ENCODE peak calls at places on chromosomes 5 and 9, in four cellular contexts. N is GM12865, H is fibroblast of lung, D is NT2/D1. A is an unnamed sample.

GRCh38 chr5:38468202-38468656 is 88.2 kb downstream of the LIFR start:
- DNase-seq in N (no peak), D (no peak), H (peak), A (peak)

GRCh38 chr5:14204785-14205321 is 61.7 kb downstream of the TRIO start:
- DNase-seq in H (peak), D (no peak), N (peak), A (peak)

GRCh38 chr5:55226934-55227737 is at the start of gene MCIDAS:
- DNase-seq in H (no peak), N (peak), D (no peak), A (no peak)

GRCh38 chr9:278651-279050 is 64.0 kb downstream of the DOCK8 start:
- DNase-seq in D (no peak), N (peak), H (no peak), A (no peak)

GRCh38 chr5:142110046-142110531 is 1.5 kb downstream of the NDFIP1 start:
- DNase-seq in N (peak), D (no peak), H (peak), A (no peak)

GRCh38 chr5:39547548-39548154 is 122.9 kb upstream of the DAB2 start:
- DNase-seq in D (peak), N (peak), H (peak), A (peak)

GRCh38 chr5:91016954-91017690 is 366.0 kb downstream of the ARRDC3 start:
- DNase-seq in D (no peak), H (peak), N (no peak), A (peak)

GRCh38 chr9:35733109-35733541 is 659 bp downstream of the CREB3 start:
- DNase-seq in N (peak), H (peak), D (peak), A (no peak)

GRCh38 chr5:95728494-95729114 is 2.5 kb upstream of the RHOBTB3 start:
- DNase-seq in N (peak), D (no peak), H (no peak), A (no peak)

GRCh38 chr5:102649731-102650130 is 105.4 kb upstream of the PAM start:
- DNase-seq in N (no peak), D (no peak), H (peak), A (no peak)

GRCh38 chr5:40227927-40228326 is 451.8 kb upstream of the PTGER4 start:
- DNase-seq in H (no peak), D (no peak), N (no peak), A (no peak)

GRCh38 chr5:78899922-78900362 is 85.2 kb downstream of the ARSB start:
- DNase-seq in H (peak), N (peak), D (peak), A (no peak)

GRCh38 chr5:143922718-143923117 is 110.8 kb downstream of the HMHB1 start:
- DNase-seq in H (peak), N (peak), D (no peak), A (peak)

GRCh38 chr5:177509991-177510566 is 453 bp upstream of the DOK3 start:
- DNase-seq in N (peak), D (no peak), H (no peak), A (no peak)

GRCh38 chr5:173659423-173659822 is 43.0 kb upstream of the BOD1 start:
- DNase-seq in D (no peak), N (no peak), H (no peak), A (no peak)

GRCh38 chr9:2013688-2014087 is 1.5 kb upstream of the SMARCA2 start:
- DNase-seq in D (no peak), H (peak), N (no peak), A (no peak)

GRCh38 chr5:111170279-111170678 is 53.9 kb upstream of the CAMK4 start:
- DNase-seq in H (no peak), D (no peak), N (no peak), A (no peak)

GRCh38 chr5:16690243-16690839 is 73.5 kb upstream of the RETREG1 start:
- DNase-seq in D (peak), N (peak), H (peak), A (no peak)

GRCh38 chr5:16725575-16725974 is 108.8 kb upstream of the RETREG1 start:
- DNase-seq in D (no peak), N (no peak), H (no peak), A (no peak)

GRCh38 chr5:1568201-1568979 is 44.6 kb upstream of the LPCAT1 start:
- DNase-seq in N (no peak), H (peak), D (no peak), A (peak)

GRCh38 chr9:34590376-34591090 is 1.0 kb upstream of the CNTFR start:
- DNase-seq in H (no peak), N (no peak), D (no peak), A (no peak)

GRCh38 chr5:5494489-5495402 is 72.3 kb downstream of the ICE1 start:
- DNase-seq in D (peak), H (peak), N (peak), A (no peak)
- H3K4me3 ChIP-seq in D (no peak), H (no peak), N (no peak), A (peak)

GRCh38 chr5:172141949-172142319 is 46.1 kb downstream of the STK10 start:
- DNase-seq in D (no peak), N (no peak), H (no peak), A (no peak)

GRCh38 chr5:172142709-172143215 is 45.3 kb downstream of the STK10 start:
- DNase-seq in H (no peak), D (no peak), N (no peak), A (no peak)

GRCh38 chr5:172143875-172144274 is 44.1 kb downstream of the STK10 start:
- DNase-seq in H (no peak), D (no peak), N (no peak), A (no peak)

GRCh38 chr5:172140120-172140519 is 47.9 kb downstream of the STK10 start:
- DNase-seq in N (no peak), D (no peak), H (no peak), A (no peak)

DNA sequence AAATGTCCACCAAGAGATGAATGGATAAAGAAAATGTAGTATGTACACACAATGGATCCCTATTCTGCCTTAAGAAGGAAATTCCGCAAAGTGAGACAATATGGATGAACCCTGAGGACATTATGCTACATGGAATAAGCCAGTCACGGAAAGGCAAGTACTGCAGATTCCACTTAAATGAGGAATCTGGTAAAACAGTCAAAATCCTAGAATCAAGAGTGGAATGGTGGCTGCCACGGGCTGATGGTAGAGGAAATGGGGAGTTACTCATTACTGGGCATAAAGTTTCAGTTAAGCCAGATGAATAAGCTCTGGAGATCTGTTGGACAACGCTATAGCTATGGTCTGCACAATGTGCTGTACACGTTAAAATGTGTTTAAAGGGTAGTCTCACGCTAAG is 47.2 kb downstream of the STK10 start:
- DNase-seq in D (no peak), N (no peak), H (no peak), A (no peak)
- H3K4me3 ChIP-seq in D (no peak), N (no peak), H (no peak), A (no peak)

GRCh38 chr5:10538789-10539684 is 24.8 kb upstream of the ANKRD33B start:
- DNase-seq in D (no peak), N (no peak), H (no peak), A (no peak)
- H3K4me3 ChIP-seq in D (no peak), N (no peak), H (no peak), A (no peak)

GRCh38 chr9:93059960-93060591 is 1.6 kb downstream of the SUSD3 start:
- DNase-seq in D (no peak), H (no peak), N (no peak), A (no peak)
- H3K4me3 ChIP-seq in D (no peak), H (no peak), N (peak), A (no peak)

DNA sequence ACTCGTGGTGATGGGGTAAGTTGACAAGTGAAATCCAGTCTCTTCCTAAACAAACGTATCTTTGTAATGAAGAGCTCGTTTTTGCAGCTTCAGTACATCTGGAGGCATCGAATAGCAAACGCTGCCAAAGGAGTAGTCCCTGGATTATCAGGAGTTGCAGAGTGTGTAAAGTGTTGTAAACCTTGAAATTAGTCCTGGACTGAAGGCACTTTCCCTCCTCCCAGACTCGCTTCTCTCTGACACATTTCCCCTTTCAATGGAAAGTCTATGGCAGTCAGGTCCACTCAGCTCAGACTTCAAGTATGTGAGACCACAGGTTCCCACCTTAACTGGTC is 1.5 kb upstream of the PBX3 start:
- DNase-seq in H (no peak), D (no peak), N (no peak), A (no peak)
- H3K4me3 ChIP-seq in H (peak), D (no peak), N (peak), A (peak)

A was measured in skeletal muscle cell.